ENCODE peak calls at places on chromosomes 16 and 17, in nine cellular contexts. One of them, this sample, is unnamed.

GRCh38 chr16:22206847-22207714 is 1.0 kb downstream of the EEF2K start:
- DNase-seq in upper lobe of right lung: peak; percentile 91
- DNase-seq in A673: peak; percentile 70
- DNase-seq in uterus: peak; percentile 74
- DNase-seq in AG04450: no peak
- DNase-seq in tibial nerve: peak; percentile 75
- DNase-seq in IMR-90: peak; percentile 57
- DNase-seq in Peyer's patch: peak; percentile 80
- DNase-seq in CD8-positive, alpha-beta T cell: peak; percentile 61
- DNase-seq in this sample: peak; percentile 78

GRCh38 chr16:83231771-83232170 is 576.0 kb upstream of the HSBP1 start:
- DNase-seq in IMR-90: peak; percentile 55
- DNase-seq in CD8-positive, alpha-beta T cell: no peak
- DNase-seq in Peyer's patch: no peak
- DNase-seq in upper lobe of right lung: no peak
- DNase-seq in A673: no peak
- DNase-seq in AG04450: no peak
- DNase-seq in tibial nerve: no peak
- DNase-seq in uterus: no peak
- DNase-seq in this sample: no peak

GRCh38 chr17:43411820-43412529 is 13.2 kb downstream of the ARL4D start:
- DNase-seq in AG04450: no peak
- DNase-seq in A673: no peak
- DNase-seq in IMR-90: no peak
- DNase-seq in tibial nerve: no peak
- DNase-seq in uterus: no peak
- DNase-seq in upper lobe of right lung: no peak
- DNase-seq in CD8-positive, alpha-beta T cell: no peak
- DNase-seq in Peyer's patch: no peak
- DNase-seq in this sample: no peak

GRCh38 chr17:33267881-33268548 is 25.1 kb downstream of the ASIC2 start:
- DNase-seq in IMR-90: no peak
- DNase-seq in A673: no peak
- DNase-seq in tibial nerve: no peak
- DNase-seq in upper lobe of right lung: no peak
- DNase-seq in uterus: no peak
- DNase-seq in CD8-positive, alpha-beta T cell: no peak
- DNase-seq in AG04450: no peak
- DNase-seq in Peyer's patch: peak; percentile 64
- DNase-seq in this sample: no peak

GRCh38 chr16:26717826-26718225 is 348.9 kb upstream of the C16orf82 start:
- DNase-seq in upper lobe of right lung: no peak
- DNase-seq in tibial nerve: no peak
- DNase-seq in IMR-90: no peak
- DNase-seq in Peyer's patch: no peak
- DNase-seq in A673: peak; percentile 40
- DNase-seq in AG04450: no peak
- DNase-seq in uterus: no peak
- DNase-seq in CD8-positive, alpha-beta T cell: no peak
- DNase-seq in this sample: no peak

GRCh38 chr17:19709841-19710240 is 6.5 kb downstream of the SLC47A2 start:
- DNase-seq in IMR-90: no peak
- DNase-seq in tibial nerve: no peak
- DNase-seq in Peyer's patch: no peak
- DNase-seq in A673: no peak
- DNase-seq in CD8-positive, alpha-beta T cell: no peak
- DNase-seq in upper lobe of right lung: no peak
- DNase-seq in uterus: no peak
- DNase-seq in AG04450: no peak
- DNase-seq in this sample: no peak

GRCh38 chr16:73202176-73202729 is 154.3 kb upstream of the ZFHX3 start:
- DNase-seq in tibial nerve: no peak
- DNase-seq in IMR-90: peak; percentile 97
- DNase-seq in A673: no peak
- DNase-seq in CD8-positive, alpha-beta T cell: no peak
- DNase-seq in uterus: no peak
- DNase-seq in AG04450: peak; percentile 93
- DNase-seq in Peyer's patch: peak; percentile 82
- DNase-seq in upper lobe of right lung: no peak
- DNase-seq in this sample: no peak

GRCh38 chr16:54048994-54049929 is 237.3 kb downstream of the IRX3 start:
- DNase-seq in Peyer's patch: no peak
- DNase-seq in CD8-positive, alpha-beta T cell: no peak
- DNase-seq in AG04450: no peak
- DNase-seq in IMR-90: no peak
- DNase-seq in tibial nerve: no peak
- DNase-seq in uterus: no peak
- DNase-seq in A673: peak; percentile 36
- DNase-seq in upper lobe of right lung: no peak
- DNase-seq in this sample: no peak

GRCh38 chr16:31128711-31129567 is 6.6 kb downstream of the PRSS8 start:
- DNase-seq in tibial nerve: no peak
- DNase-seq in A673: no peak
- DNase-seq in CD8-positive, alpha-beta T cell: no peak
- DNase-seq in Peyer's patch: peak; percentile 87
- DNase-seq in upper lobe of right lung: peak; percentile 84
- DNase-seq in IMR-90: no peak
- DNase-seq in AG04450: no peak
- DNase-seq in uterus: no peak
- DNase-seq in this sample: peak; percentile 42

GRCh38 chr17:74217036-74217725 is 3.8 kb downstream of the TTYH2 start:
- DNase-seq in uterus: no peak
- DNase-seq in tibial nerve: no peak
- DNase-seq in CD8-positive, alpha-beta T cell: no peak
- DNase-seq in AG04450: no peak
- DNase-seq in Peyer's patch: no peak
- DNase-seq in IMR-90: no peak
- DNase-seq in A673: no peak
- DNase-seq in upper lobe of right lung: no peak
- DNase-seq in this sample: no peak

GRCh38 chr16:12204601-12205000 is 228.1 kb downstream of the SNX29 start:
- DNase-seq in tibial nerve: no peak
- DNase-seq in upper lobe of right lung: no peak
- DNase-seq in Peyer's patch: no peak
- DNase-seq in A673: no peak
- DNase-seq in CD8-positive, alpha-beta T cell: no peak
- DNase-seq in AG04450: no peak
- DNase-seq in uterus: no peak
- DNase-seq in IMR-90: no peak
- DNase-seq in this sample: no peak

GRCh38 chr17:57135748-57136342 is 50.8 kb downstream of the AKAP1 start:
- DNase-seq in upper lobe of right lung: no peak
- DNase-seq in Peyer's patch: no peak
- DNase-seq in A673: peak; percentile 17
- DNase-seq in tibial nerve: no peak
- DNase-seq in AG04450: no peak
- DNase-seq in CD8-positive, alpha-beta T cell: no peak
- DNase-seq in IMR-90: no peak
- DNase-seq in uterus: no peak
- DNase-seq in this sample: peak; percentile 35

GRCh38 chr17:78235885-78236284 is 4.5 kb downstream of the TMEM235 start:
- DNase-seq in A673: no peak
- DNase-seq in upper lobe of right lung: no peak
- DNase-seq in CD8-positive, alpha-beta T cell: no peak
- DNase-seq in tibial nerve: no peak
- DNase-seq in IMR-90: no peak
- DNase-seq in uterus: no peak
- DNase-seq in Peyer's patch: no peak
- DNase-seq in AG04450: no peak
- DNase-seq in this sample: no peak

GRCh38 chr16:75248142-75248535 is 3.3 kb downstream of the BCAR1 start:
- DNase-seq in Peyer's patch: no peak
- DNase-seq in tibial nerve: no peak
- DNase-seq in AG04450: no peak
- DNase-seq in upper lobe of right lung: no peak
- DNase-seq in CD8-positive, alpha-beta T cell: no peak
- DNase-seq in uterus: no peak
- DNase-seq in A673: no peak
- DNase-seq in IMR-90: no peak
- DNase-seq in this sample: no peak

GRCh38 chr16:50464325-50465290 is 83.6 kb upstream of the NKD1 start:
- DNase-seq in AG04450: no peak
- DNase-seq in IMR-90: no peak
- DNase-seq in tibial nerve: no peak
- DNase-seq in upper lobe of right lung: peak; percentile 52
- DNase-seq in A673: no peak
- DNase-seq in uterus: no peak
- DNase-seq in Peyer's patch: peak; percentile 36
- DNase-seq in CD8-positive, alpha-beta T cell: no peak
- DNase-seq in this sample: no peak

GRCh38 chr17:79842656-79843474 is 3.6 kb upstream of the CBX4 start:
- DNase-seq in A673: peak; percentile 70
- DNase-seq in Peyer's patch: no peak
- DNase-seq in IMR-90: no peak
- DNase-seq in tibial nerve: no peak
- DNase-seq in CD8-positive, alpha-beta T cell: peak; percentile 63
- DNase-seq in AG04450: no peak
- DNase-seq in upper lobe of right lung: no peak
- DNase-seq in uterus: no peak
- DNase-seq in this sample: no peak

GRCh38 chr17:2177235-2177811 is 122.4 kb downstream of the HIC1 start:
- DNase-seq in IMR-90: peak; percentile 83
- DNase-seq in A673: no peak
- DNase-seq in Peyer's patch: no peak
- DNase-seq in uterus: peak; percentile 15
- DNase-seq in AG04450: no peak
- DNase-seq in tibial nerve: no peak
- DNase-seq in upper lobe of right lung: no peak
- DNase-seq in CD8-positive, alpha-beta T cell: no peak
- DNase-seq in this sample: no peak

GRCh38 chr17:39156491-39156890 is 5.1 kb upstream of the PLXDC1 start:
- DNase-seq in CD8-positive, alpha-beta T cell: no peak
- DNase-seq in uterus: no peak
- DNase-seq in Peyer's patch: no peak
- DNase-seq in AG04450: no peak
- DNase-seq in tibial nerve: no peak
- DNase-seq in upper lobe of right lung: no peak
- DNase-seq in IMR-90: no peak
- DNase-seq in A673: no peak
- DNase-seq in this sample: no peak

GRCh38 chr17:6669479-6670212 is 18.1 kb downstream of the C17orf100 start:
- DNase-seq in AG04450: no peak
- DNase-seq in IMR-90: no peak
- DNase-seq in CD8-positive, alpha-beta T cell: no peak
- DNase-seq in tibial nerve: no peak
- DNase-seq in A673: no peak
- DNase-seq in uterus: no peak
- DNase-seq in upper lobe of right lung: no peak
- DNase-seq in Peyer's patch: peak; percentile 34
- DNase-seq in this sample: no peak

GRCh38 chr16:79751785-79752184 is 151.2 kb upstream of the MAF start:
- DNase-seq in A673: no peak
- DNase-seq in AG04450: no peak
- DNase-seq in tibial nerve: peak; percentile 52
- DNase-seq in Peyer's patch: peak; percentile 52
- DNase-seq in CD8-positive, alpha-beta T cell: no peak
- DNase-seq in IMR-90: no peak
- DNase-seq in upper lobe of right lung: no peak
- DNase-seq in uterus: peak; percentile 92
- DNase-seq in this sample: no peak

GRCh38 chr16:87598431-87598830 is 3.9 kb upstream of the JPH3 start:
- DNase-seq in A673: no peak
- DNase-seq in AG04450: no peak
- DNase-seq in CD8-positive, alpha-beta T cell: no peak
- DNase-seq in uterus: no peak
- DNase-seq in Peyer's patch: no peak
- DNase-seq in IMR-90: peak; percentile 12
- DNase-seq in tibial nerve: no peak
- DNase-seq in upper lobe of right lung: no peak
- DNase-seq in this sample: no peak
- H3K27me3 ChIP-seq in A673: peaks cover 51% of the 10 kb centered on the region
- H3K27me3 ChIP-seq in AG04450: peaks cover 61% of the 10 kb centered on the region
- H3K27me3 ChIP-seq in CD8-positive, alpha-beta T cell: peaks cover 5% of the 10 kb centered on the region
- H3K27me3 ChIP-seq in uterus: peaks cover 12% of the 10 kb centered on the region
- H3K27me3 ChIP-seq in Peyer's patch: no peaks in the 10 kb centered on the region
- H3K27me3 ChIP-seq in IMR-90: peaks cover 63% of the 10 kb centered on the region
- H3K27me3 ChIP-seq in tibial nerve: peaks cover 53% of the 10 kb centered on the region
- H3K27me3 ChIP-seq in upper lobe of right lung: peaks cover 44% of the 10 kb centered on the region
- H3K27me3 ChIP-seq in this sample: peaks cover 29% of the 10 kb centered on the region

DNA sequence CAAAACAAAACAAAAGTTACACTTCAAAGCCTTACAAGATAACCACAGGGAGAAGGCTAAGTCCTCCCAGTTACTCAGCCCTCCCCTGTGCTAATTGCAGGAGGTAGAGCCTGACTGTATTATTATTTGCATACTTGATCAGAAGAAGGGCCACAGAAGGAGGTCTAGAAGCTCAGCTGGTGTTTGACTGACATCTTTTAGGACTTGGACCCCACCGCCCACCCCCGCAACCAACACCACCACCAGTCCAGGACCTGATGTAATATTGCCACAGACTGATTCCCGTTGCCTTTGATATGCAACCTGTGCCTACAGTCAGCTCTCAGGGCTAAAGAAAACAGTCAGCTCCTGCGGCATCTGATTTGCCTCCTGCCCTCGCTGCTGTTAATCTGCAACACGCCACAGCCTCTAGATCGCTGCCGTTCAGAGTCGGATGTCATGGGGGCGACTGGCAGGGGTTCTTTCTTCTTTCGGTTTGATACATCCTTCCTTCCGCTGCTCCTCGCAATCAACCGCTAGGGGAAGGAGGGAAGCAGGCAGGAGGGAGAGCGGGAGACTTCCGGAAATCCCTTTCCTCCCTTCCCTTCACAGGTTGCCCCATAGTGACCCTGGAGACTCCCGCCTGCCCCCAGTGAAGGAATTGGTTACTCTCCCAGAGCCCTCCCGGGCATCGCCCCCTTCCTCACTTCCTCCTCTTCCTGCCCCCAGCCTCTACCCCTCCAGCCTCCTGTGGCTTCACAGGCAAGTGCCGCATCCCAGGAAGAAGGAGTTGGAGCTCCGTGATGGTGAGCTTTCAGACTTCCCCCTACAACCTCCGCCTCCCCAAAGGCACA is 90.5 kb upstream of the SOX9 start:
- DNase-seq in IMR-90: peak; percentile 61
- DNase-seq in uterus: no peak
- DNase-seq in AG04450: peak; percentile 10
- DNase-seq in Peyer's patch: peak; percentile 47
- DNase-seq in A673: peak; percentile 97
- DNase-seq in CD8-positive, alpha-beta T cell: peak; percentile 47
- DNase-seq in tibial nerve: peak; percentile 8
- DNase-seq in upper lobe of right lung: peak; percentile 61
- DNase-seq in this sample: peak; percentile 38
- TF ChIP-seq CTCF in IMR-90: peak; percentile 44
- TF ChIP-seq CTCF in uterus: no peak
- TF ChIP-seq CTCF in AG04450: peak; percentile 77
- TF ChIP-seq CTCF in Peyer's patch: peak; percentile 37
- TF ChIP-seq CTCF in A673: peak; percentile 61
- TF ChIP-seq CTCF in CD8-positive, alpha-beta T cell: no peak
- TF ChIP-seq CTCF in tibial nerve: peak; percentile 36
- TF ChIP-seq CTCF in upper lobe of right lung: peak; percentile 26
- TF ChIP-seq CTCF in this sample: peak; percentile 38

GRCh38 chr16:58417600-58417999 is 25.3 kb downstream of the GINS3 start:
- DNase-seq in IMR-90: no peak
- DNase-seq in Peyer's patch: no peak
- DNase-seq in tibial nerve: no peak
- DNase-seq in AG04450: no peak
- DNase-seq in CD8-positive, alpha-beta T cell: no peak
- DNase-seq in upper lobe of right lung: peak; percentile 29
- DNase-seq in A673: no peak
- DNase-seq in uterus: no peak
- DNase-seq in this sample: no peak
- H3K27ac ChIP-seq in IMR-90: no peak overlapping the region
- H3K27ac ChIP-seq in Peyer's patch: no peak overlapping the region
- H3K27ac ChIP-seq in tibial nerve: no peak overlapping the region
- H3K27ac ChIP-seq in AG04450: no peak overlapping the region
- H3K27ac ChIP-seq in CD8-positive, alpha-beta T cell: no peak overlapping the region
- H3K27ac ChIP-seq in upper lobe of right lung: no peak overlapping the region
- H3K27ac ChIP-seq in A673: no peak overlapping the region
- H3K27ac ChIP-seq in uterus: peak overlapping the region; percentile 74
- H3K27ac ChIP-seq in this sample: no peak overlapping the region

GRCh38 chr17:35373984-35374765 is 754 bp upstream of the SLFN11 start:
- DNase-seq in Peyer's patch: peak; percentile 74
- DNase-seq in AG04450: no peak
- DNase-seq in upper lobe of right lung: peak; percentile 81
- DNase-seq in IMR-90: peak; percentile 55
- DNase-seq in tibial nerve: peak; percentile 57
- DNase-seq in CD8-positive, alpha-beta T cell: peak; percentile 68
- DNase-seq in A673: peak; percentile 52
- DNase-seq in uterus: peak; percentile 38
- DNase-seq in this sample: peak; percentile 37
- H3K27me3 ChIP-seq in Peyer's patch: no peaks in the 10 kb centered on the region
- H3K27me3 ChIP-seq in AG04450: no peaks in the 10 kb centered on the region
- H3K27me3 ChIP-seq in upper lobe of right lung: no peaks in the 10 kb centered on the region
- H3K27me3 ChIP-seq in IMR-90: no peaks in the 10 kb centered on the region
- H3K27me3 ChIP-seq in tibial nerve: no peaks in the 10 kb centered on the region
- H3K27me3 ChIP-seq in CD8-positive, alpha-beta T cell: no peaks in the 10 kb centered on the region
- H3K27me3 ChIP-seq in A673: no peaks in the 10 kb centered on the region
- H3K27me3 ChIP-seq in uterus: no peaks in the 10 kb centered on the region
- H3K27me3 ChIP-seq in this sample: peaks cover 4% of the 10 kb centered on the region

This sample was measured in dorsolateral prefrontal cortex.